ENCODE peak calls at places on chromosome 13, in seven cellular contexts. O is T-helper 9 cell, L is stomach, R is GM06990, M is A172, W is T1000, T is mesenteric fat pad. I is an unnamed sample.

GRCh38 chr13:93325303-93326297 is 99.0 kb downstream of the GPC6 start:
- DNase-seq in O (no peak), M (no peak), L (no peak), R (no peak), W (no peak), T (no peak), I (no peak)

GRCh38 chr13:80334582-80335260 is 6.2 kb downstream of the SPRY2 start:
- DNase-seq in M (peak), T (no peak), R (no peak), L (no peak), O (no peak), W (no peak), I (peak)

GRCh38 chr13:112712451-112712881 is 22.6 kb downstream of the ATP11A start:
- DNase-seq in O (no peak), R (no peak), W (no peak), T (no peak), L (no peak), M (no peak), I (no peak)

GRCh38 chr13:23547000-23547590 is 23.1 kb upstream of the TNFRSF19 start:
- DNase-seq in T (no peak), W (no peak), R (no peak), O (no peak), L (no peak), M (peak), I (no peak)

GRCh38 chr13:33349996-33350826 is 64.7 kb upstream of the STARD13 start:
- DNase-seq in R (no peak), O (no peak), L (peak), M (peak), W (peak), T (peak), I (no peak)

GRCh38 chr13:98493035-98493401 is 83.9 kb downstream of the STK24 start:
- DNase-seq in O (no peak), T (no peak), R (no peak), M (no peak), L (no peak), W (no peak), I (no peak)

GRCh38 chr13:48831248-48831647 is 144.5 kb upstream of the FNDC3A start:
- DNase-seq in W (no peak), R (no peak), T (no peak), O (no peak), L (no peak), M (no peak), I (no peak)

GRCh38 chr13:74251778-74252519 is 117.7 kb upstream of the KLF12 start:
- DNase-seq in M (no peak), W (no peak), L (no peak), O (no peak), R (no peak), T (no peak), I (peak)

GRCh38 chr13:74280795-74281490 is 146.7 kb upstream of the KLF12 start:
- DNase-seq in M (no peak), R (no peak), W (no peak), L (no peak), O (no peak), T (no peak), I (no peak)

GRCh38 chr13:24254151-24254810 is 55.1 kb upstream of the C1QTNF9 start:
- DNase-seq in M (no peak), R (no peak), T (no peak), O (peak), L (no peak), W (no peak), I (peak)

GRCh38 chr13:92896842-92897241 is 329.8 kb upstream of the GPC6 start:
- DNase-seq in R (no peak), T (no peak), M (peak), L (no peak), O (no peak), W (no peak), I (peak)

GRCh38 chr13:114309806-114310410 is 4.4 kb upstream of the CHAMP1 start:
- DNase-seq in T (no peak), L (no peak), M (no peak), W (no peak), R (no peak), O (no peak), I (no peak)

GRCh38 chr13:97627566-97627965 is 193.6 kb downstream of the RAP2A start:
- DNase-seq in M (peak), W (no peak), L (no peak), O (no peak), R (no peak), T (no peak), I (peak)

GRCh38 chr13:75222031-75222430 is 259.9 kb downstream of the TBC1D4 start:
- DNase-seq in O (no peak), W (no peak), T (no peak), R (no peak), L (no peak), M (no peak), I (peak)

GRCh38 chr13:23673354-23673753 is 103.1 kb downstream of the TNFRSF19 start:
- DNase-seq in O (no peak), M (peak), T (no peak), R (no peak), W (no peak), L (no peak), I (peak)

GRCh38 chr13:20964904-20965303 is 62.4 kb upstream of the XPO4 start:
- DNase-seq in T (no peak), O (no peak), R (no peak), L (no peak), W (no peak), M (no peak), I (peak)

GRCh38 chr13:45623516-45624090 is 8.1 kb upstream of the ERICH6B start:
- DNase-seq in W (no peak), O (no peak), T (no peak), L (no peak), M (no peak), R (no peak), I (peak)

GRCh38 chr13:46317120-46317519 is 69.9 kb downstream of the RUBCNL start:
- DNase-seq in O (no peak), L (no peak), R (no peak), M (no peak), W (no peak), T (no peak), I (no peak)

GRCh38 chr13:22765566-22765965 is 415.2 kb upstream of the SGCG start:
- DNase-seq in R (no peak), T (no peak), W (no peak), M (no peak), L (no peak), O (no peak), I (no peak)

GRCh38 chr13:98823442-98823841 is 71.0 kb upstream of the SLC15A1 start:
- DNase-seq in R (no peak), M (no peak), T (no peak), O (no peak), L (no peak), W (no peak), I (no peak)

GRCh38 chr13:97352815-97353214 is 81.2 kb upstream of the RAP2A start:
- DNase-seq in W (no peak), T (no peak), M (no peak), O (no peak), L (no peak), R (no peak), I (no peak)

GRCh38 chr13:113664751-113665581 is 2.1 kb upstream of the GRK1 start:
- DNase-seq in O (no peak), T (peak), M (no peak), W (no peak), L (peak), R (no peak), I (no peak)

GRCh38 chr13:95154441-95154886 is 146.8 kb downstream of the ABCC4 start:
- DNase-seq in L (no peak), T (no peak), M (no peak), O (no peak), R (no peak), W (no peak), I (no peak)

GRCh38 chr13:32284927-32285632 is 30.1 kb downstream of the ZAR1L start:
- DNase-seq in M (peak), W (no peak), L (peak), R (no peak), O (no peak), T (no peak), I (peak)

GRCh38 chr13:38538412-38538811 is 148.5 kb upstream of the FREM2 start:
- DNase-seq in O (no peak), M (no peak), T (no peak), L (no peak), W (no peak), R (no peak), I (no peak)

I was measured in MCF 10A.